ENCODE peak calls at places on chromosomes 12 and 14, in six cellular contexts. D, F, M, T, U and B are unnamed samples.

GRCh38 chr14:24307575-24308341 is at the start of gene CIDEB:
- DNase-seq in D (peak; percentile 66), F (peak; percentile 73), M (peak; percentile 52), T (peak; percentile 99), U (no peak), B (peak; percentile 42)

GRCh38 chr12:96416033-96416790 is 16.0 kb upstream of the CDK17 start:
- DNase-seq in D (peak; percentile 55), F (peak; percentile 25), M (peak; percentile 33), T (peak; percentile 21), U (no peak), B (no peak)

GRCh38 chr14:79605863-79606262 is 605.4 kb downstream of the DIO2 start:
- DNase-seq in D (no peak), F (no peak), M (no peak), T (no peak), U (no peak), B (no peak)

GRCh38 chr12:123232472-123232806 is 502 bp downstream of the MPHOSPH9 start:
- DNase-seq in D (no peak), F (no peak), M (no peak), T (no peak), U (no peak), B (no peak)

GRCh38 chr12:25257590-25258324 is 7.0 kb upstream of the KRAS start:
- DNase-seq in D (no peak), F (no peak), M (no peak), T (peak; percentile 73), U (no peak), B (no peak)

GRCh38 chr14:80364816-80365215 is 153.5 kb upstream of the DIO2 start:
- DNase-seq in D (peak; percentile 26), F (no peak), M (no peak), T (no peak), U (no peak), B (no peak)

GRCh38 chr12:130161261-130162231 is 718 bp upstream of the FZD10 start:
- DNase-seq in D (no peak), F (no peak), M (no peak), T (no peak), U (no peak), B (no peak)

GRCh38 chr14:75941030-75941429 is 40.8 kb downstream of the TGFB3 start:
- DNase-seq in D (no peak), F (no peak), M (peak; percentile 39), T (no peak), U (no peak), B (no peak)

GRCh38 chr14:66395300-66395699 is 90.9 kb upstream of the CCDC196 start:
- DNase-seq in D (no peak), F (peak; percentile 24), M (no peak), T (no peak), U (no peak), B (no peak)

GRCh38 chr14:89399594-89400068 is 17.4 kb downstream of the FOXN3 start:
- DNase-seq in D (peak; percentile 48), F (no peak), M (peak; percentile 43), T (peak; percentile 29), U (no peak), B (no peak)

GRCh38 chr14:94936901-94937321 is 167.0 kb upstream of the GSC start:
- DNase-seq in D (no peak), F (no peak), M (no peak), T (no peak), U (no peak), B (no peak)

GRCh38 chr12:6559500-6559899 is 3.7 kb upstream of the IFFO1 start:
- DNase-seq in D (no peak), F (no peak), M (no peak), T (no peak), U (no peak), B (no peak)
- TF ChIP-seq MYC in D (no peak), F (no peak), M (no peak), T (no peak), U (no peak), B (no peak)

DNA sequence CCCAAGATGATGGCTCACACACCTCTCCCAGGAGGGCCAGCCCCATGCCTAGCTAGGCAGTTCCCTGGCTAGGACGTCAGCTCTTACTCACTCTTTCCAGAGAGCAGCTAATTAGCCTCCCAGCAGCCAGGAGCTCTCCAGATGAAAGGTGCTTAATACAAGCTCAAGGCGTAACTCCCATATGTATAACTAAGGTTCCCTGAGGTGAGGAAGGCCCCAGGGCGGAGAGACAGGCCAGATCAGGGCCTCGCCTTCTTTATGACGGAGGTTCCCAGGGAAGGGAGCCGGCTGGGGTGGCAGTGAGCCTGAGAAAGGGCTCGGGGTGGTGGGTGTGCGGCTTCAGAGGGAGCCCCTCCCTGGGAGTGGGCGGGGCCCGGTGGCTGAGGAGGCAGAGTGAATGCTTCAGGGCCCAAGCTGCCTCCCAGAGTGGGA is 26.4 kb upstream of the ZFP36L1 start:
- DNase-seq in D (peak; percentile 61), F (no peak), M (no peak), T (no peak), U (no peak), B (peak; percentile 49)
- TF ChIP-seq MYC in D (no peak), F (no peak), M (no peak), T (no peak), U (no peak), B (no peak)

DNA sequence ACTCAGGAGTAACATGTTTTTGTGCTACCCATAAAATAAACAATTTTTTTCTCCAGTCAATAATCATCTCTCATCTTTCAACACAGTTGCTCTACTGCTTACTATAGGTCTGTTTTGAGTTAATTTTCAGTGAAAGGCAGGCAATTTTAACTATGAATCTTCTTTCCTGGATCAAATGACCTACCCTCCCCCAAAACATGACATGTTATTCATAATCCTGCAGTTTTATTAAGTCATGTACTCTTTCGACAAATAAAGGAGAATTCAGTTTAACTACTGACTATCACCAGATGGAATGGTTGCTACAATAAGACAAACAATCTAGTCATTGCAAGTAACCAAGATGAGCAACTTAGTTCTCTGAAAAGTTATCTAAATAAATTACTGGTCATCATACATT is 106.0 kb upstream of the FAR2 start:
- DNase-seq in D (no peak), F (no peak), M (no peak), T (no peak), U (no peak), B (no peak)
- TF ChIP-seq MYC in D (no peak), F (no peak), M (no peak), T (no peak), U (no peak), B (no peak)

GRCh38 chr12:8032242-8033152 is at the start of gene FOXJ2:
- DNase-seq in D (peak; percentile 68), F (peak; percentile 77), M (peak; percentile 80), T (peak; percentile 11), U (no peak), B (peak; percentile 73)
- TF ChIP-seq MYC in D (peak; percentile 15), F (no peak), M (no peak), T (peak; percentile 64), U (no peak), B (no peak)

GRCh38 chr14:36661506-36662257 is at the start of gene PAX9:
- DNase-seq in D (peak; percentile 91), F (peak; percentile 29), M (peak; percentile 70), T (peak; percentile 39), U (peak; percentile 23), B (peak; percentile 92)
- TF ChIP-seq MYC in D (peak; percentile 39), F (no peak), M (no peak), T (no peak), U (no peak), B (no peak)

GRCh38 chr12:6828671-6829531 is 694 bp downstream of the P3H3 start:
- DNase-seq in D (peak; percentile 47), F (peak; percentile 54), M (no peak), T (no peak), U (no peak), B (peak; percentile 70)
- TF ChIP-seq MYC in D (no peak), F (peak; percentile 33), M (no peak), T (peak; percentile 83), U (no peak), B (no peak)

DNA sequence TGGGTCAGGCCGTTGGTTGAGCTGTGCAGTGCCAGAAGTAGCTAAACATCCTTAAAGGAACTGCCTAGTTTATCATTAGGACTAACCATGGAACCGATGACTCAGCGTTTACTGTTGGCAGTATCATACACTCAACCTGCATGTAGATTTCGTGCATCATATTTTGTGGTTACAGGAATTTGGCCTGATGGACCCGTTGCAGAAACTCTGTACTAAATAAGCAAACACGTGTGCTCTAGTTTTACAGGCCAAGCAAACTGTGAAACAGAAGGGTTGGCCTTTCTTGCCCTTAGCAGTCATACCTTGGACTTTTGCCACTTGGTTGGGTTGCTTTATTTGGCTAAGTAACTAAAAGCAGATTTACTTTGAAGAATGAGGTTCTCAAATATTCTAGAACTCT is 35.6 kb downstream of the DGLUCY start:
- DNase-seq in D (peak; percentile 82), F (peak; percentile 17), M (peak; percentile 91), T (peak; percentile 92), U (no peak), B (peak; percentile 78)
- TF ChIP-seq MYC in D (no peak), F (no peak), M (no peak), T (no peak), U (no peak), B (no peak)

DNA sequence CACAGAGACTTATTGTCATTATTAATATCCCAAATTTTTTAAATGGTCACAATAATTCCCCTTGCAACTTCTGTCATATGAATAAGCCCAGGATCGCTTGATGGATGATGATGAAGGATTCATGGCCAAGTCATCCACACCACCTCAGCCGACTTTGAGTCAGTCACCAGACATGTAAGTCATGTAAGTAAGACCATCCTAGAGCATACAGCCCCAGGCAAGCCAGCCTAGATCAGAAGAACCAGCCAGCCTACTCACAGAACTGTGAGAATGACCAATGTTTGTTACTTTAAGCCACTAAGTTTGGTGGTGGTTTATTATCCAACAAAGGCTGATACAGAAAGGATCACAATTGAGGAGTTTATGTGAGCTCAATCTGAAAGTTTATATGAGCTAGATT is 341.8 kb downstream of the NRXN3 start:
- DNase-seq in D (no peak), F (no peak), M (no peak), T (no peak), U (no peak), B (no peak)
- TF ChIP-seq MYC in D (no peak), F (no peak), M (no peak), T (no peak), U (no peak), B (no peak)